ENCODE peak calls at places on chromosomes 7 and 10, in five cellular contexts. P, W, U, D and E are unnamed samples.

GRCh38 chr7:132666786-132667185 is 90.5 kb upstream of the PLXNA4 start:
- DNase-seq in P (no peak), W (no peak), U (no peak), D (no peak), E (no peak)

GRCh38 chr10:110141185-110141584 is 66.2 kb upstream of the MXI1 start:
- DNase-seq in P (no peak), W (no peak), U (peak), D (no peak), E (no peak)

GRCh38 chr10:78736926-78737618 is 331.7 kb upstream of the ZMIZ1 start:
- DNase-seq in P (no peak), W (no peak), U (no peak), D (no peak), E (no peak)

GRCh38 chr7:128838981-128839731 is 8.9 kb downstream of the FLNC start:
- DNase-seq in P (no peak), W (no peak), U (no peak), D (no peak), E (no peak)

GRCh38 chr10:119103687-119104652 is at the start of gene DENND10:
- DNase-seq in P (peak), W (peak), U (peak), D (peak), E (peak)

GRCh38 chr7:157693071-157693520 is 356.3 kb downstream of the DNAJB6 start:
- DNase-seq in P (no peak), W (no peak), U (no peak), D (no peak), E (no peak)

GRCh38 chr10:16949806-16950205 is 132.6 kb upstream of the RSU1 start:
- DNase-seq in P (no peak), W (no peak), U (no peak), D (no peak), E (no peak)

GRCh38 chr10:47257396-47258120 is 42.4 kb upstream of the GDF10 start:
- DNase-seq in P (no peak), W (no peak), U (peak), D (no peak), E (no peak)

GRCh38 chr7:77281780-77282478 is 82.3 kb upstream of the FGL2 start:
- DNase-seq in P (no peak), W (no peak), U (no peak), D (no peak), E (no peak)

GRCh38 chr7:70384891-70385290 is 747.1 kb upstream of the GALNT17 start:
- DNase-seq in P (no peak), W (no peak), U (no peak), D (no peak), E (peak)

GRCh38 chr10:63843107-63843506 is 321.9 kb downstream of the REEP3 start:
- DNase-seq in P (no peak), W (no peak), U (no peak), D (no peak), E (no peak)

GRCh38 chr7:47587389-47587788 is 5.5 kb upstream of the TNS3 start:
- DNase-seq in P (no peak), W (no peak), U (no peak), D (no peak), E (peak)

GRCh38 chr7:130695840-130696239 is 9.5 kb upstream of the TSGA13 start:
- DNase-seq in P (no peak), W (no peak), U (peak), D (no peak), E (peak)

GRCh38 chr10:110209926-110210662 is 2.7 kb downstream of the MXI1 start:
- DNase-seq in P (peak), W (peak), U (no peak), D (peak), E (no peak)

GRCh38 chr10:18005781-18006456 is 54.2 kb downstream of the SLC39A12 start:
- DNase-seq in P (no peak), W (no peak), U (no peak), D (no peak), E (no peak)

GRCh38 chr10:93313798-93314197 is 168.3 kb downstream of the MYOF start:
- DNase-seq in P (no peak), W (no peak), U (peak), D (no peak), E (no peak)

GRCh38 chr10:90306187-90306586 is 551.7 kb downstream of the HTR7 start:
- DNase-seq in P (no peak), W (no peak), U (no peak), D (no peak), E (no peak)

GRCh38 chr10:22271786-22272185 is 44.4 kb upstream of the COMMD3 start:
- DNase-seq in P (no peak), W (no peak), U (no peak), D (no peak), E (no peak)

GRCh38 chr10:123862421-123863188 is 29.0 kb downstream of the CPXM2 start:
- DNase-seq in P (no peak), W (no peak), U (no peak), D (no peak), E (no peak)

GRCh38 chr7:56007167-56007652 is 42.8 kb downstream of the NIPSNAP2 start:
- DNase-seq in P (no peak), W (no peak), U (no peak), D (no peak), E (no peak)